ENCODE peak calls at places on chromosome 3, in five cellular contexts. W is SK-N-SH, K is GM12891, B is GM12878, O is HepG2. F is an unnamed sample.

GRCh38 chr3:111069974-111070751 is 1.5 kb upstream of the NECTIN3 start:
- DNase-seq in W (peak), K (no peak), B (no peak), O (no peak), F (no peak)

GRCh38 chr3:149781216-149781615 is 11.1 kb downstream of the ANKUB1 start:
- DNase-seq in W (no peak), K (no peak), B (no peak), O (no peak), F (no peak)

GRCh38 chr3:160154033-160154432 is 71.2 kb upstream of the C3orf80 start:
- DNase-seq in W (no peak), K (no peak), B (no peak), O (no peak), F (no peak)

GRCh38 chr3:16319307-16319706 is 54.3 kb downstream of the OXNAD1 start:
- DNase-seq in W (peak), K (peak), B (no peak), O (peak), F (no peak)

GRCh38 chr3:182478369-182478768 is 314.9 kb upstream of the ATP11B start:
- DNase-seq in W (no peak), K (no peak), B (no peak), O (no peak), F (no peak)

GRCh38 chr3:178562869-178563232 is 26.6 kb downstream of the KCNMB2 start:
- DNase-seq in W (no peak), K (no peak), B (no peak), O (no peak), F (no peak)

GRCh38 chr3:14474363-14475081 is 65.6 kb downstream of the GRIP2 start:
- DNase-seq in W (no peak), K (no peak), B (no peak), O (no peak), F (no peak)

GRCh38 chr3:156349111-156349510 is 205.8 kb downstream of the SSR3 start:
- DNase-seq in W (no peak), K (no peak), B (no peak), O (no peak), F (no peak)

GRCh38 chr3:17742837-17743659 is 617 bp upstream of the TBC1D5 start:
- DNase-seq in W (peak), K (no peak), B (no peak), O (no peak), F (no peak)

GRCh38 chr3:177554900-177555759 is 357.8 kb upstream of the TBL1XR1 start:
- DNase-seq in W (no peak), K (no peak), B (no peak), O (no peak), F (no peak)

GRCh38 chr3:23740517-23741402 is 65.0 kb upstream of the UBE2E1 start:
- DNase-seq in W (no peak), K (no peak), B (no peak), O (no peak), F (no peak)

GRCh38 chr3:127088511-127089430 is 104.2 kb upstream of the PRR23E start:
- DNase-seq in W (peak), K (no peak), B (no peak), O (no peak), F (no peak)

GRCh38 chr3:89264037-89264560 is 156.7 kb downstream of the EPHA3 start:
- DNase-seq in W (no peak), K (no peak), B (no peak), O (no peak), F (no peak)

GRCh38 chr3:9779721-9780450 is 10.1 kb upstream of the CAMK1 start:
- DNase-seq in W (no peak), K (no peak), B (peak), O (no peak), F (no peak)

GRCh38 chr3:184361932-184362667 is 590 bp downstream of the POLR2H start:
- DNase-seq in W (peak), K (no peak), B (no peak), O (no peak), F (no peak)

GRCh38 chr3:153290278-153291015 is 128.4 kb downstream of the RAP2B start:
- DNase-seq in W (no peak), K (no peak), B (no peak), O (no peak), F (no peak)

GRCh38 chr3:156150434-156151066 is 30.2 kb downstream of the KCNAB1 start:
- DNase-seq in W (peak), K (no peak), B (no peak), O (peak), F (no peak)

DNA sequence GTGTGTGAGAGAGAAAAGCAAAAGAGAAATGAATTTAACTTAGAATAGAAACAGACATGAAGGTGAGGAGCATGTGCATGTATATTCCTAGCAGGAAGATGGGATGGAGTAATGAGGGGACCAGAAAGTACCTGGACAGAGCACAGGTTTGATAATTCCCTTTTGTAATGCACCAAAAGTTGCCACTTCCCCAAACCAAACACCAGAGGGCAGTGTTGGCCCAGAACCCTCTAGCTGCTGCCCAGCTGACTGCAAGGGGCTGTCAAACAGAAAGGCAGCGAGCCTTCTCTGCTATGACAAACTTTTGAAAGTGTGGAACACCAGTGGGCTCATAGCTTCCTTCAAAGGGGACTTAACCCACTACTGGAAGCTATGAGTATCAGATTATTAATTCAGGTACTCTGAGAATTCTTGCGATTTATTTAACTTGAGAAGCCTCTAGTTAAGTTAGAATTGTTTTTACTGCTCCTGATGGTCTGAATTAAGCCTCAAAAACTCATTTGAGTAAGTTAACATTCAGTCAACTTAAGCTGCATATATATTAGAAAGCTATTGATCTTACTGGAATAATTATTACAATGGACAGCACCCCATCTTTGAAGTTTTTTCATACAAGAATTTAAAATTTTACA is 234.9 kb downstream of the NEK10 start:
- DNase-seq in W (peak), K (peak), B (peak), O (peak), F (peak)
- TF ChIP-seq TAF1 in W (no peak), K (no peak), B (no peak), O (no peak), F (no peak)

GRCh38 chr3:86930831-86931230 is 60.1 kb downstream of the VGLL3 start:
- DNase-seq in W (no peak), K (no peak), B (no peak), O (no peak), F (no peak)
- TF ChIP-seq TAF1 in W (no peak), K (no peak), B (no peak), O (no peak), F (no peak)

DNA sequence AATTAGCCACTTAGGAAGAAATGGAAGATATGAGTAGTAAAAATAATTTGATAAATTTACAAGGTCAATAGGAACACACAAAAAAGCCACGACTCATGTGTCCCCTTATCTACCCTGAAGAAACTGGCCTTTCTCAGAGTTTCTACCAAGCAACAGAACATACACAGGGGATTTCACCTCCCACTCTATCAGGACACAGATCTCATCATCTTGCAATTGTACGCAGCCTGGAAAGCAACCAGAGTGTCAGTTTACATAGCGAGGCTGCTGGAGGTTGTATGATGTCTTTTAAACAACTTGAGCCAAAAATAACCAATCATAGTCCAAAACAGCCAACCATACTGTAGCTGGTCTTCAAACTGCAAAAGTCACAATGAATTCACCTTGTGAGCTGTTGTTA is 19.7 kb upstream of the LMOD3 start:
- DNase-seq in W (no peak), K (no peak), B (no peak), O (no peak), F (no peak)
- TF ChIP-seq TAF1 in W (no peak), K (no peak), B (no peak), O (no peak), F (no peak)

DNA sequence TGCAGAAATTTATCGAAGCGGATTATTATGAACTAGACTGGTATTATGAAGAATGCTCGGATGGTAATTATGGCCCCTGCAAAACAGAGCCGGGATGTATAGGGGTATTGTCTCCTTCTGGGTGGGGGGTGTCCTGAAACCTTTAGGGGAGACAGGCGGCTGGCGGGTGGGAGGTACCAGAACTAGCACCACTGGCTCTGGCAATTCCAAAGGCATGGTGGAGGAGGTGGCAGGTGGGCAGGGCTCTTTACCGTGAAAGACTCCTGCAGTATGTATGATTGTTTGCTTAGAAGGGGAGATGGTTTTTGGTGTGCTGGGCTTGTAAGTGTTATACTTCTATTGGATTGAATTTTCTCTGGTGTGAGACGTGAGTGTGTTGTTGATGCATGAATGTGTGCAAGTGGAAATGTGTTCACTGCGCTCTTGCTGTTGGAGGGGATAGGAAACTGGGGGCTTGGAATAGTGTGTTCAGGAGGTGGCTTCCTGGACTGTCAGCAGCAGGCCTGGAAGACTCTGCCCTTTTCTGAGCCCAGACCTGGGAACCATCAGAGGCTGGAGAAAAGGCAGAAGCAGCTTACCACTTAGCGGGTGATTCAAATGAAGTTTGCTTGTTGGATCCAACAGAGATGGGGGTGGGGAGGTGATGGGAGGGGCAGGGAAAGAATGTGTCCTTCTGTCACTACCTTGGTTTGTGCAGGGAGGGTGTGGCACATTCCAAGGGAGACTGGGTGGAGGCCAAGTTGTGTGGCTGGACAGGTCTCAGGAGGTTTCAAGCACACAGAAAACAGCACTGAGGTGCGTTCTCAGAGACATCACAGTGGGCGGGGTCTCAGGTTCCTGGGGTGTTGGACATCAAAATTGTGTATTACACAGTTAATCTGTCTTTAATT is 58.6 kb downstream of the TRAK1 start:
- DNase-seq in W (no peak), K (no peak), B (no peak), O (no peak), F (no peak)
- TF ChIP-seq TAF1 in W (no peak), K (no peak), B (no peak), O (no peak), F (no peak)

DNA sequence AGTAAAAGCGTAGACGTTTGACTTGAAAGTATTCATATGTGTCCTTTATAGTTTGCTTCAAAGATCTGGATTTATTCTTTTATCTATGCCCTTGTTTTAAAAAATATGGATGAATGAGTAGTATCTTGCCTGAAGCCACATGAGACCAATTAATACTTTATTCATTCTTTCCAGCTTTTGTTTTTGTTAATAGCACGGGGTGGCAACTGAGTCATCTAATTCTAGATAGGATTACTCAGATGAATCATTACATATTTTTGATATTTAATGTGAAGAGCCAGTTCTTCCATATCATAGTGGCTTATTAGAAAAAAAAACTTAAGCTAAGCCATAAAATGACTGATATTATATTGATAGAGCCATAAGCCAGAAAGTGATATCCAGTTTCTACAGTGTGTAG is 121.9 kb downstream of the BBX start:
- DNase-seq in W (no peak), K (no peak), B (no peak), O (no peak), F (no peak)
- TF ChIP-seq TAF1 in W (no peak), K (no peak), B (no peak), O (no peak), F (no peak)

DNA sequence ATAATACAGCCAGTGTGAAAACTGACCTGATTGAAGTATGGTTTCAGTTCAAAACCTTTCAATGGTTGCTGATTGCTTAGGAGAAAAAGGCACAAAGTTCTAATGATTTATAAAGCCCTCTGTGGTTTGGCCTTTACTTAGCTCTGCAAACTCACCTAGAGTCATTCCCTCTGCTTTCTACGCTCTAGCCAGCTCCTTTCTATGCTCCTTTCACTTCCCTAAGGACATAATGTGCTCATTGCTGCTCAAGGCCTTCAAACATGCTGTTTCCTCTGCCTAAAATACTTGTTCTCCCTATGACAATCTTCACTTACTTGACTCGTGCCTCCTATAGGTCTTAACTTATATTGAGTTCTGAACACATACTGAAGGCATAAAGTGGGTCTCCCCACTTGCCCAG is 19.0 kb downstream of the RPL39L start:
- DNase-seq in W (no peak), K (no peak), B (no peak), O (no peak), F (no peak)
- TF ChIP-seq TAF1 in W (no peak), K (no peak), B (no peak), O (no peak), F (no peak)

GRCh38 chr3:194877311-194878119 is 191.8 kb downstream of the FAM43A start:
- DNase-seq in W (no peak), K (no peak), B (no peak), O (peak), F (no peak)

GRCh38 chr3:194874783-194875182 is 189.1 kb downstream of the FAM43A start:
- DNase-seq in W (no peak), K (no peak), B (no peak), O (no peak), F (no peak)

GRCh38 chr3:194874206-194874605 is 188.5 kb downstream of the FAM43A start:
- DNase-seq in W (no peak), K (no peak), B (no peak), O (no peak), F (no peak)

GRCh38 chr3:194875581-194876402 is 190.1 kb downstream of the FAM43A start:
- DNase-seq in W (no peak), K (no peak), B (no peak), O (no peak), F (no peak)

GRCh38 chr3:194876403-194877165 is 190.9 kb downstream of the FAM43A start:
- DNase-seq in W (no peak), K (no peak), B (no peak), O (no peak), F (no peak)
- TF ChIP-seq TAF1 in W (no peak), K (no peak), B (no peak), O (no peak), F (no peak)

GRCh38 chr3:73212683-73213082 is 151.2 kb downstream of the EBLN2 start:
- DNase-seq in W (no peak), K (no peak), B (no peak), O (no peak), F (no peak)

GRCh38 chr3:73213906-73214305 is 152.4 kb downstream of the EBLN2 start:
- DNase-seq in W (no peak), K (no peak), B (no peak), O (no peak), F (no peak)

GRCh38 chr3:73214846-73215245 is 153.4 kb downstream of the EBLN2 start:
- DNase-seq in W (no peak), K (no peak), B (no peak), O (no peak), F (no peak)

GRCh38 chr3:73207946-73208345 is 146.5 kb downstream of the EBLN2 start:
- DNase-seq in W (no peak), K (no peak), B (no peak), O (no peak), F (no peak)

DNA sequence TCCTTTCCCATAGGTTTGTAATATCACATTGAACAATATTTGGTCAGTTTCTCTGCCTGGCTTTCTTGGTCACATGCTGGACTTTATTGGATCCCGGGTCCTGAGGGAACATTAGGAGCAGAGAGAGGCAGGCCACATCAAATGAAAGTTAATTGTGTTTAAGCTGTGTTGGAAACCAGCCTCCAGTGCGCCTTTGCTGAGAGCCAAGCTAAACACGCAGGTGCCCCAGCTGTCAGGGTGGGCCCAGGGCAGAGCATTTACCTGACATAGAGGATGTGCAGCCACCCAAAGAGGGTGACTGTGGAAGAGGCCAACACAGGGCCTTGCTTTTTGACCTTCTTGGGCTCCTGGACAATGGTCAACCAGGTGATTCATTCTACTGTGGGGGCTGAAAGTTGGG is 149.3 kb downstream of the EBLN2 start:
- DNase-seq in W (no peak), K (no peak), B (no peak), O (no peak), F (no peak)
- TF ChIP-seq TAF1 in W (no peak), K (no peak), B (no peak), O (no peak), F (no peak)

F was measured in GM12892.